ENCODE peak calls at places on chromosomes 5 and 9, in five cellular contexts. X is mesenchymal stem cell, F is H9, E is neuronal stem cell, A is H1. V is an unnamed sample.

GRCh38 chr5:181215997-181216982 is 6.8 kb upstream of the TRIM41 start:
- DNase-seq in X (no peak), F (peak; percentile 43), E (no peak), A (no peak), V (peak; percentile 73)

GRCh38 chr9:121987312-121987711 is 105.8 kb downstream of the TTLL11 start:
- DNase-seq in X (no peak), F (no peak), E (no peak), A (no peak), V (no peak)

GRCh38 chr5:172771439-172772111 is 580 bp upstream of the DUSP1 start:
- DNase-seq in X (no peak), F (no peak), E (no peak), A (no peak), V (no peak)

GRCh38 chr9:74431467-74431866 is 65.7 kb upstream of the RORB start:
- DNase-seq in X (no peak), F (no peak), E (no peak), A (no peak), V (no peak)

GRCh38 chr9:110752766-110753165 is 84.2 kb downstream of the MUSK start:
- DNase-seq in X (peak; percentile 35), F (no peak), E (no peak), A (no peak), V (no peak)

GRCh38 chr5:179297026-179297425 is 48.2 kb downstream of the ADAMTS2 start:
- DNase-seq in X (no peak), F (no peak), E (no peak), A (no peak), V (no peak)

GRCh38 chr5:147743686-147744332 is 38.7 kb downstream of the JAKMIP2 start:
- DNase-seq in X (peak; percentile 28), F (no peak), E (no peak), A (no peak), V (no peak)

GRCh38 chr5:20606006-20606405 is 618.0 kb upstream of the CDH18 start:
- DNase-seq in X (no peak), F (no peak), E (no peak), A (no peak), V (no peak)

GRCh38 chr5:140286424-140286823 is 16.5 kb downstream of the PFDN1 start:
- DNase-seq in X (no peak), F (no peak), E (no peak), A (no peak), V (no peak)

GRCh38 chr5:149979898-149980297 is 19.3 kb downstream of the SLC26A2 start:
- DNase-seq in X (no peak), F (no peak), E (no peak), A (no peak), V (no peak)

GRCh38 chr5:64612349-64612961 is 77.8 kb upstream of the SHISAL2B start:
- DNase-seq in X (peak; percentile 69), F (peak; percentile 36), E (peak; percentile 59), A (no peak), V (peak; percentile 28)

GRCh38 chr9:89432986-89433530 is 64.9 kb downstream of the SEMA4D start:
- DNase-seq in X (no peak), F (no peak), E (no peak), A (no peak), V (peak; percentile 41)

GRCh38 chr9:93672622-93673270 is 96.4 kb downstream of the PHF2 start:
- DNase-seq in X (peak; percentile 2), F (no peak), E (no peak), A (no peak), V (no peak)

GRCh38 chr5:81506900-81507588 is 113.1 kb upstream of the ACOT12 start:
- DNase-seq in X (peak; percentile 92), F (peak; percentile 48), E (peak; percentile 24), A (peak; percentile 9), V (peak; percentile 79)

GRCh38 chr9:758147-758546 is 83.3 kb upstream of the DMRT1 start:
- DNase-seq in X (no peak), F (no peak), E (no peak), A (no peak), V (no peak)

GRCh38 chr9:85392270-85392669 is 349.5 kb downstream of the AGTPBP1 start:
- DNase-seq in X (no peak), F (no peak), E (no peak), A (no peak), V (no peak)

GRCh38 chr9:91245432-91246313 is 116.0 kb downstream of the AUH start:
- DNase-seq in X (no peak), F (no peak), E (no peak), A (no peak), V (no peak)
- H2BK12ac ChIP-seq in X (peak overlapping the region; percentile 45), F (no peak overlapping the region), E (no peak overlapping the region), A (no peak overlapping the region), V (no peak overlapping the region)

GRCh38 chr5:10363519-10364185 is 10.2 kb downstream of the MARCHF6 start:
- DNase-seq in X (no peak), F (no peak), E (no peak), A (no peak), V (no peak)

GRCh38 chr5:10365800-10366199 is 12.3 kb downstream of the MARCHF6 start:
- DNase-seq in X (no peak), F (no peak), E (no peak), A (no peak), V (no peak)

GRCh38 chr5:10364186-10364689 is 10.7 kb downstream of the MARCHF6 start:
- DNase-seq in X (no peak), F (no peak), E (no peak), A (no peak), V (no peak)

GRCh38 chr5:10367586-10367985 is 14.1 kb downstream of the MARCHF6 start:
- DNase-seq in X (no peak), F (no peak), E (no peak), A (no peak), V (no peak)

GRCh38 chr5:10366310-10367297 is 13.1 kb downstream of the MARCHF6 start:
- DNase-seq in X (peak; percentile 27), F (no peak), E (no peak), A (no peak), V (no peak)
- H3K4me1 ChIP-seq in X (no peaks in the 10 kb centered on the region), F (peaks cover 2% of the 10 kb centered on the region), E (no peaks in the 10 kb centered on the region), A (no peaks in the 10 kb centered on the region), V (no peaks in the 10 kb centered on the region)

DNA sequence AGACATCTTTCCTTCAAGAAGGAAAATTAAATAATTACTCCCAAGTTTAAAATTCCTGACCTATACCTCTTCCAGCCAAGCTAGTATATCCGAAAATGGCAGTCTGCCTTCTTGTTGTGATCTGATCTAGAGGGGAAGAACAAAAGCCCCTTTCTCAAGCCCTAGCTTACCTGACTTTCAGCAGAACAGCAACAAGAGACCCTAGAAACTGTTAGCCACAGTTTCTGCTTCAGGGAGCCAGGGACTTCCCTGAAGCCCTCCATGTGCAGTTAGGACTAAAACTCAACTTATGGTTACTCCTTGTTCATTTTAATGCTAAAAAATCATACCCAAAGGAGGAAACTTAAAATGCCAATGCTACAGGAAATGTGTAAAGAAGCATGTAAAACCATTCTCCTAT is 366.7 kb upstream of the CTNND2 start:
- DNase-seq in X (no peak), F (no peak), E (no peak), A (no peak), V (no peak)
- H2BK12ac ChIP-seq in X (no peak overlapping the region), F (no peak overlapping the region), E (no peak overlapping the region), A (no peak overlapping the region), V (no peak overlapping the region)

GRCh38 chr9:4902135-4902475 is 83.0 kb upstream of the JAK2 start:
- DNase-seq in X (no peak), F (peak; percentile 36), E (no peak), A (no peak), V (peak; percentile 64)
- H3K4me1 ChIP-seq in X (peaks cover 13% of the 10 kb centered on the region), F (no peaks in the 10 kb centered on the region), E (no peaks in the 10 kb centered on the region), A (peaks cover 6% of the 10 kb centered on the region), V (no peaks in the 10 kb centered on the region)

GRCh38 chr9:91163773-91164471 is 197.8 kb downstream of the AUH start:
- DNase-seq in X (no peak), F (no peak), E (no peak), A (no peak), V (no peak)
- H2BK12ac ChIP-seq in X (peak overlapping the region; percentile 92), F (no peak overlapping the region), E (peak overlapping the region; percentile 75), A (no peak overlapping the region), V (peak overlapping the region; percentile 23)

GRCh38 chr5:177335701-177336065 is 15.8 kb downstream of the LMAN2 start:
- DNase-seq in X (no peak), F (no peak), E (no peak), A (no peak), V (no peak)
- H3K4me1 ChIP-seq in X (peaks cover 2% of the 10 kb centered on the region), F (peaks cover 6% of the 10 kb centered on the region), E (no peaks in the 10 kb centered on the region), A (peaks cover 5% of the 10 kb centered on the region), V (peaks cover 3% of the 10 kb centered on the region)

GRCh38 chr5:3050863-3051262 is 299.4 kb upstream of the IRX2 start:
- DNase-seq in X (no peak), F (no peak), E (no peak), A (no peak), V (no peak)

GRCh38 chr5:3056901-3057300 is 305.4 kb upstream of the IRX2 start:
- DNase-seq in X (no peak), F (no peak), E (no peak), A (no peak), V (no peak)

GRCh38 chr5:3049261-3049660 is 297.8 kb upstream of the IRX2 start:
- DNase-seq in X (no peak), F (no peak), E (no peak), A (no peak), V (no peak)

GRCh38 chr5:3047212-3047774 is 295.8 kb upstream of the IRX2 start:
- DNase-seq in X (no peak), F (no peak), E (no peak), A (no peak), V (no peak)

GRCh38 chr5:3051400-3051799 is 299.9 kb upstream of the IRX2 start:
- DNase-seq in X (no peak), F (no peak), E (no peak), A (no peak), V (no peak)
- H2BK12ac ChIP-seq in X (no peak overlapping the region), F (no peak overlapping the region), E (no peak overlapping the region), A (no peak overlapping the region), V (no peak overlapping the region)

GRCh38 chr9:111900081-111900805 is 3.6 kb downstream of the UGCG start:
- DNase-seq in X (no peak), F (no peak), E (no peak), A (no peak), V (no peak)
- H3K4me1 ChIP-seq in X (peaks cover 6% of the 10 kb centered on the region), F (no peaks in the 10 kb centered on the region), E (no peaks in the 10 kb centered on the region), A (no peaks in the 10 kb centered on the region), V (peaks cover 8% of the 10 kb centered on the region)

DNA sequence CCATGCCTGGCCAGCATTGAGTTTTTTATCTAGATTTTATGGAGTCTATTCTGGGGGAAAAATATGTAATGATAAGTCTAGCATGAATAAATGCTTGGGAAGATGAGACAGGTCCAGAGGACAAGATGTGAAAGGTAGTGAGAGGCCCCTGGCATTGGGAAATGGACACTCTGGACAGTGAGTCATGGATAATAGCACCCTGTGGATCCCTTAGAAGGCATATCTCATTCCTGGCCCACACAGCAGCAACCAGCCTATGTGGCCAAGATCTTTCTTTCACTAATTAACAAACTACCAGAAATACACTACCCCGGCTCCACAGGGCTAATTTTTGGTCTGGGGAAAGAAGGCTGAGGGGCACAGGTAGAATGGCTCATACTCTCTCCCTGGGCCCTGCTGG is 356.1 kb downstream of the TRIM32 start:
- DNase-seq in X (no peak), F (no peak), E (no peak), A (no peak), V (peak; percentile 31)
- H2BK12ac ChIP-seq in X (no peak overlapping the region), F (peak overlapping the region; percentile 73), E (no peak overlapping the region), A (no peak overlapping the region), V (no peak overlapping the region)